ENCODE peak calls at places on chromosomes 6 and 20, in seven cellular contexts. U is NCI-H1417, E is adipocyte, K is PC-9, I is fibroblast of mammary gland, Q is hippocampal formation, O is osteocyte. H is an unnamed sample.

GRCh38 chr20:6613280-6613861 is 154.1 kb upstream of the BMP2 start:
- DNase-seq in K (no peak), O (no peak), E (no peak), Q (no peak), I (no peak), U (no peak), H (no peak)

GRCh38 chr6:56541736-56542366 is 100.8 kb downstream of the DST start:
- DNase-seq in E (no peak), Q (no peak), K (no peak), I (no peak), O (no peak), U (peak; percentile 73), H (no peak)

GRCh38 chr6:140427842-140428241 is 1053.4 kb upstream of the CITED2 start:
- DNase-seq in U (no peak), E (no peak), K (no peak), O (no peak), Q (no peak), I (no peak), H (peak; percentile 4)

GRCh38 chr6:117600008-117600743 is 2.1 kb downstream of the GOPC start:
- DNase-seq in U (no peak), K (no peak), Q (no peak), O (no peak), I (peak; percentile 53), E (peak; percentile 22), H (peak; percentile 27)

GRCh38 chr20:47482705-47483104 is 19.0 kb upstream of the NCOA3 start:
- DNase-seq in I (no peak), E (no peak), K (no peak), U (no peak), O (no peak), Q (no peak), H (no peak)

GRCh38 chr20:25251558-25251957 is 3.7 kb downstream of the PYGB start:
- DNase-seq in U (no peak), Q (no peak), K (no peak), O (no peak), E (peak; percentile 43), I (no peak), H (no peak)

GRCh38 chr20:8901237-8902025 is 167.5 kb upstream of the PLCB4 start:
- DNase-seq in U (no peak), O (no peak), I (peak; percentile 42), K (no peak), E (no peak), Q (no peak), H (no peak)

GRCh38 chr6:166112580-166112979 is 55.1 kb downstream of the TBXT start:
- DNase-seq in Q (peak; percentile 30), E (peak; percentile 5), K (peak; percentile 11), O (no peak), U (peak; percentile 14), I (peak; percentile 75), H (no peak)

GRCh38 chr20:16434087-16434664 is 139.1 kb downstream of the KIF16B start:
- DNase-seq in E (peak; percentile 36), K (peak; percentile 28), Q (no peak), O (peak; percentile 84), I (peak; percentile 51), U (peak; percentile 3), H (peak; percentile 66)

GRCh38 chr6:94341173-94341572 is 921.8 kb upstream of the EPHA7 start:
- DNase-seq in E (no peak), U (peak; percentile 21), I (no peak), K (no peak), O (no peak), Q (no peak), H (no peak)

GRCh38 chr6:117677553-117678131 is 2.4 kb downstream of the NUS1 start:
- DNase-seq in E (peak; percentile 27), U (no peak), Q (no peak), K (no peak), O (no peak), I (peak; percentile 89), H (no peak)

GRCh38 chr6:40936810-40937209 is 102.2 kb downstream of the UNC5CL start:
- DNase-seq in E (peak; percentile 71), Q (no peak), K (peak; percentile 12), I (peak; percentile 79), O (no peak), U (no peak), H (no peak)

GRCh38 chr6:130890531-130890950 is 63.3 kb downstream of the SMLR1 start:
- DNase-seq in I (peak; percentile 81), O (no peak), U (no peak), E (peak; percentile 34), Q (no peak), K (no peak), H (no peak)

GRCh38 chr6:36595168-36595818 is 1.1 kb downstream of the SRSF3 start:
- DNase-seq in E (peak; percentile 77), O (no peak), U (peak; percentile 79), I (peak; percentile 71), K (no peak), Q (peak; percentile 49), H (peak; percentile 36)

GRCh38 chr20:12660918-12661317 is 347.9 kb upstream of the SPTLC3 start:
- DNase-seq in E (no peak), I (no peak), Q (no peak), O (no peak), K (no peak), U (no peak), H (no peak)

GRCh38 chr6:108714012-108714773 is 134.0 kb upstream of the ARMC2 start:
- DNase-seq in Q (no peak), O (no peak), U (no peak), I (peak; percentile 86), K (no peak), E (peak; percentile 91), H (no peak)

GRCh38 chr6:45930419-45931059 is 85.1 kb downstream of the CLIC5 start:
- DNase-seq in K (peak; percentile 65), Q (peak; percentile 6), I (peak; percentile 66), E (peak; percentile 80), O (peak; percentile 89), U (peak; percentile 83), H (peak; percentile 51)

GRCh38 chr20:40778894-40779496 is 90.0 kb upstream of the MAFB start:
- DNase-seq in E (no peak), O (peak; percentile 6), K (no peak), U (no peak), I (no peak), Q (no peak), H (peak; percentile 59)

GRCh38 chr6:61210549-61210948 is 1075.5 kb downstream of the KHDRBS2 start:
- DNase-seq in U (no peak), Q (no peak), E (no peak), K (no peak), I (peak; percentile 7), O (no peak), H (peak; percentile 31)

GRCh38 chr20:23295934-23296333 is 54.7 kb upstream of the NXT1 start:
- DNase-seq in O (no peak), I (no peak), Q (no peak), K (no peak), E (no peak), U (no peak), H (no peak)

GRCh38 chr6:84462697-84463096 is 235.3 kb upstream of the CEP162 start:
- DNase-seq in Q (no peak), U (no peak), K (no peak), E (peak; percentile 67), O (no peak), I (peak; percentile 70), H (no peak)

GRCh38 chr20:23205656-23206055 is 119.5 kb upstream of the CD93 start:
- DNase-seq in U (peak; percentile 53), O (no peak), E (peak; percentile 64), I (peak; percentile 36), Q (peak; percentile 84), K (no peak), H (no peak)

GRCh38 chr6:14113951-14114350 is 3.6 kb upstream of the CD83 start:
- DNase-seq in I (no peak), Q (no peak), O (no peak), E (no peak), U (no peak), K (no peak), H (no peak)

GRCh38 chr6:30510419-30510818 is 21.1 kb downstream of the HLA-E start:
- DNase-seq in E (no peak), U (no peak), Q (no peak), I (no peak), O (no peak), K (no peak), H (no peak)

GRCh38 chr6:118320652-118321051 is 227.4 kb upstream of the PLN start:
- DNase-seq in O (no peak), U (peak; percentile 47), K (no peak), E (no peak), I (peak; percentile 25), Q (no peak), H (no peak)

GRCh38 chr20:10686356-10687169 is 12.8 kb upstream of the JAG1 start:
- DNase-seq in Q (no peak), K (no peak), E (no peak), I (no peak), O (no peak), U (no peak), H (no peak)

GRCh38 chr6:49506569-49507111 is 6.9 kb downstream of the GLYATL3 start:
- DNase-seq in I (no peak), Q (no peak), E (no peak), K (no peak), O (no peak), U (no peak), H (no peak)

GRCh38 chr20:11937230-11937629 is 19.5 kb downstream of the BTBD3 start:
- DNase-seq in E (no peak), K (no peak), U (no peak), I (no peak), Q (no peak), O (no peak), H (no peak)

GRCh38 chr6:2738373-2738979 is 12.2 kb downstream of the MYLK4 start:
- DNase-seq in I (peak; percentile 56), O (no peak), E (peak; percentile 78), K (peak; percentile 53), U (peak; percentile 80), Q (peak; percentile 67), H (peak; percentile 69)

GRCh38 chr6:91659881-91660280 is 1073.0 kb upstream of the MAP3K7 start:
- DNase-seq in E (no peak), O (no peak), I (no peak), U (peak; percentile 69), Q (no peak), K (no peak), H (no peak)

GRCh38 chr6:14676977-14677781 is 559.6 kb downstream of the CD83 start:
- DNase-seq in E (no peak), Q (no peak), I (no peak), K (no peak), O (no peak), U (no peak), H (no peak)

H was measured in OCI-LY7.